ENCODE peak calls at places on chromosomes 2 and 18, in nine cellular contexts. O, J, Y, U, K, Z, W, P and Q are unnamed samples.

GRCh38 chr2:175026385-175026784 is 21.2 kb upstream of the CHN1 start:
- DNase-seq in O (no peak), J (no peak), Y (no peak), U (no peak), K (no peak), Z (no peak), W (no peak), P (no peak), Q (no peak)

GRCh38 chr2:224630659-224631550 is 45.7 kb upstream of the CUL3 start:
- DNase-seq in O (no peak), J (no peak), Y (peak; percentile 18), U (peak; percentile 6), K (no peak), Z (no peak), W (no peak), P (no peak), Q (no peak)

GRCh38 chr18:46756172-46756558 is 688 bp downstream of the ST8SIA5 start:
- DNase-seq in O (no peak), J (no peak), Y (no peak), U (no peak), K (no peak), Z (no peak), W (no peak), P (no peak), Q (no peak)

GRCh38 chr18:79545714-79546113 is 133.9 kb upstream of the CTDP1 start:
- DNase-seq in O (peak; percentile 18), J (no peak), Y (no peak), U (no peak), K (no peak), Z (no peak), W (no peak), P (peak; percentile 70), Q (no peak)

GRCh38 chr2:178066890-178067669 is 5.5 kb downstream of the PDE11A start:
- DNase-seq in O (no peak), J (no peak), Y (no peak), U (peak; percentile 11), K (peak; percentile 54), Z (no peak), W (no peak), P (no peak), Q (no peak)

GRCh38 chr2:143528021-143528420 is 398.8 kb downstream of the ARHGAP15 start:
- DNase-seq in O (no peak), J (no peak), Y (peak; percentile 34), U (peak; percentile 59), K (no peak), Z (no peak), W (no peak), P (no peak), Q (no peak)

GRCh38 chr2:232406556-232407310 is at the start of gene ALPG:
- DNase-seq in O (no peak), J (no peak), Y (no peak), U (no peak), K (no peak), Z (no peak), W (no peak), P (peak; percentile 73), Q (no peak)

GRCh38 chr18:65415167-65415566 is 335.6 kb upstream of the CDH7 start:
- DNase-seq in O (no peak), J (no peak), Y (no peak), U (no peak), K (no peak), Z (no peak), W (no peak), P (no peak), Q (no peak)

GRCh38 chr2:20366672-20367116 is 16.1 kb upstream of the PUM2 start:
- DNase-seq in O (no peak), J (no peak), Y (no peak), U (peak; percentile 17), K (no peak), Z (no peak), W (no peak), P (no peak), Q (no peak)

GRCh38 chr2:69305712-69306611 is 81.1 kb downstream of the GFPT1 start:
- DNase-seq in O (peak; percentile 70), J (no peak), Y (no peak), U (no peak), K (peak; percentile 34), Z (no peak), W (no peak), P (peak; percentile 85), Q (no peak)

GRCh38 chr18:79856119-79857080 is 58.7 kb downstream of the KCNG2 start:
- DNase-seq in O (no peak), J (no peak), Y (peak; percentile 77), U (peak; percentile 18), K (peak; percentile 35), Z (peak; percentile 10), W (no peak), P (peak; percentile 64), Q (no peak)

GRCh38 chr18:26909599-26910290 is 44.2 kb upstream of the AQP4 start:
- DNase-seq in O (no peak), J (no peak), Y (no peak), U (no peak), K (no peak), Z (no peak), W (no peak), P (no peak), Q (no peak)

DNA sequence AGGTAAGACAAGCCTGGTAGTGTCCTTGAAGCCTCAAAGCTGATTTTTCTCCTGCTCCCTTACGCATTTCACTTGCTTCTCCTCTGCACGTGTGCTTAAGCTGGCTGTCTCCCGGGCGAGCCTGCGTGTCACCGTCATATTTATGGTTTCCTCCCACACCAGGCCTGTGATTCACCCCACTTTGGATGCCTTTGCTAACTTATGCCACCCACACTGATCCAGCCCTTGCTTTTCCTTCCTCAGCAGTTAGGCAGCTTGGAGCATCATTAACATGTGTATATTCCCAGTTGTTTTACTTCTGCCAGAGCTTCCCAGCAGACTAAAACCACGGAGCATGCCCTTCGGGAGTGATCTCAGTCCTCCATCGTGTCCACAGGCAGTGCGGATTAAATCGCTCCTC is 2.2 kb downstream of the ST3GAL5 start:
- DNase-seq in O (no peak), J (peak; percentile 86), Y (no peak), U (peak; percentile 98), K (peak; percentile 98), Z (peak; percentile 92), W (no peak), P (peak; percentile 94), Q (peak; percentile 92)
- H3K4me3 ChIP-seq in O (no peak overlapping the region), J (peak overlapping the region; percentile 65), Y (no peak overlapping the region), U (no peak overlapping the region), K (peak overlapping the region; percentile 11), Z (peak overlapping the region; percentile 67), W (no peak overlapping the region), P (no peak overlapping the region), Q (peak overlapping the region; percentile 64)

DNA sequence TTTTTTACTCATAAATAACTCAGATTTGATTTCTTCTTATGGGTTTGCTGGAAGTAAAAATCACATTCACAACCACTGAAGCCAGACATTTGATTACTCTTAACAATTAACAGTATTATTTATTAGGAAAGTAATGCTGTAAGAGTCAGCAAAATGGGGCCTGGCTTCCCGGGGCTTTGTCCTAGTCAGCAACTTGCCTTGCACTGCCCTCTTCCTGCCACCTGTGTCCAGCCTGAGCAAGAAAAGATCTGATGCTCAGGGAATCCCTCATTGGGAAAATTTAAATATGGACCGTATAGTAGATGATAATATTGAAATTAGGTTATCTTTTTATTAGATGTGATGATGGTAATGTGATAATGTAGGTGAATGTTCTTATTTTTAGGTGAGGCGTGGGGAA is 30.8 kb upstream of the ACYP2 start:
- DNase-seq in O (no peak), J (peak; percentile 11), Y (no peak), U (peak; percentile 29), K (peak; percentile 19), Z (no peak), W (no peak), P (no peak), Q (no peak)
- TF ChIP-seq CTCF in O (peak; percentile 12), J (peak; percentile 69), Y (no peak), U (peak; percentile 41), K (peak; percentile 42), Z (peak; percentile 28), W (peak; percentile 76), P (no peak), Q (peak; percentile 40)

GRCh38 chr2:104844813-104845551 is 8.9 kb upstream of the POU3F3 start:
- DNase-seq in O (peak; percentile 55), J (no peak), Y (no peak), U (no peak), K (peak; percentile 25), Z (no peak), W (no peak), P (no peak), Q (no peak)

GRCh38 chr2:104847821-104848160 is 6.1 kb upstream of the POU3F3 start:
- DNase-seq in O (no peak), J (no peak), Y (no peak), U (no peak), K (no peak), Z (no peak), W (no peak), P (no peak), Q (no peak)

GRCh38 chr2:104845552-104845931 is 8.4 kb upstream of the POU3F3 start:
- DNase-seq in O (no peak), J (no peak), Y (no peak), U (no peak), K (peak; percentile 51), Z (no peak), W (no peak), P (no peak), Q (no peak)

GRCh38 chr2:104846955-104847820 is 6.7 kb upstream of the POU3F3 start:
- DNase-seq in O (no peak), J (no peak), Y (no peak), U (no peak), K (peak; percentile 33), Z (no peak), W (no peak), P (no peak), Q (no peak)

DNA sequence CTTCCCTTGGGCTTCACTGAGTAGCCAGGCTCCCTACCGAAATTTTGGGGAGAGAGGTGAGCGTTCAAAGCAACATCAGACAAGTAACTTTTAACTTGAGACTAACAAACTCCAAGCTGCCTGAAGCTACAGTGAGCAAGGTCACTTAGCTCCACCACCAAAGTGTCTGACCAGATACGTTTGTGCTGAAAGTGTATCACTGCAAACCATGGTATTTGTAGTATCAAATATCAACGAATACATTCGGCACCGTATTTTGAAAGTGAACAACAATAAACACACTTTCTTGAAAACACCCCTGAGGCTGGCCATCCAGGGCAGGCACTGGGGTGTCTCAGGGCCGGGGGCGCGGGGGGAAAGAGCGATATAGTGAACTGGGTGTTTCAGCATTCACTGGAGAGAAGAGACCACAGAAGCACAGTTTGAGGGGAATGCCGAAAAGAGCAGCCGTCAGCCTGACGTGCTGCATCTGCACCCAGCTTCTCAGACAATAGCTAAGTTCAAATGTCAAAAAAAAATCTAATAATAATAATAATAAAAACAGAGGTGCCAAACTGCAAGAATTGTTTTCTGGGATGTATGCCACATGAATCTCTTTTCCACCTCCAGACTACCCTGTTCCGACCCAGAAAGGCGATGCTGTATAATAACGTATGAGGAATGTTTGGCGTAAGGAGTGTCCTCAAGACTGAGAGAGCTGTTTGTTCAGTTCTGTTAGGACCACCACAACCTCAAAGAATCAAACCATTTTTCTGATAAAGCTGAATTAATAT is 7.5 kb upstream of the POU3F3 start:
- DNase-seq in O (no peak), J (no peak), Y (no peak), U (no peak), K (peak; percentile 43), Z (no peak), W (no peak), P (no peak), Q (no peak)
- H3K4me3 ChIP-seq in O (no peak overlapping the region), J (no peak overlapping the region), Y (no peak overlapping the region), U (no peak overlapping the region), K (no peak overlapping the region), Z (no peak overlapping the region), W (no peak overlapping the region), P (no peak overlapping the region), Q (no peak overlapping the region)

DNA sequence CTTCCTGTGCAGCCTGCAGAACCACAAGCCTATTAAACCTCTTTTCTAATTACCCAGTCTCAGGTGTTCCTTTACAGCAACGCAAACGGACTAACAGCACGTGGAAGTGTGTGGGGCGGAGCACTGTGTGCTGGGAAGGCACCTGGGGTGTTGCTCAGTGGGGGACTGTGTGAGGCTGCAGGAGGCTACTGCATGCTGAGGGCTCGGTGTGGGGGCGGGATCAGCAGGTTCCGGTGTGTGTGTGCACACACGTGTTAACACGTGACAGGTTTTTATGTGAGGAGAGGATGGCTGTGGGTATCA is 58.9 kb downstream of the ANKMY1 start:
- DNase-seq in O (peak; percentile 19), J (no peak), Y (no peak), U (no peak), K (no peak), Z (no peak), W (no peak), P (no peak), Q (no peak)
- TF ChIP-seq CTCF in O (no peak), J (no peak), Y (no peak), U (no peak), K (no peak), Z (no peak), W (no peak), P (no peak), Q (no peak)